ENCODE peak calls at places on chromosomes 13 and 19, in seven cellular contexts. One of them, this sample, is unnamed.

GRCh38 chr13:45781553-45782326 is 69.8 kb downstream of the SIAH3 start:
- DNase-seq in OCI-LY7: no peak
- DNase-seq in fibroblast of lung: peak; percentile 2
- DNase-seq in endothelial cell of umbilical vein: no peak
- DNase-seq in heart right ventricle: peak; percentile 80
- DNase-seq in PC-3: peak; percentile 2
- DNase-seq in foreskin fibroblast: peak; percentile 29
- DNase-seq in this sample: peak; percentile 53

GRCh38 chr19:7657047-7657779 is 11.6 kb upstream of the RETN start:
- DNase-seq in OCI-LY7: no peak
- DNase-seq in fibroblast of lung: peak; percentile 8
- DNase-seq in endothelial cell of umbilical vein: no peak
- DNase-seq in heart right ventricle: no peak
- DNase-seq in PC-3: no peak
- DNase-seq in foreskin fibroblast: peak; percentile 38
- DNase-seq in this sample: no peak

GRCh38 chr19:29643361-29643935 is 21.8 kb upstream of the PLEKHF1 start:
- DNase-seq in OCI-LY7: no peak
- DNase-seq in fibroblast of lung: no peak
- DNase-seq in endothelial cell of umbilical vein: no peak
- DNase-seq in heart right ventricle: no peak
- DNase-seq in PC-3: no peak
- DNase-seq in foreskin fibroblast: peak; percentile 41
- DNase-seq in this sample: no peak

GRCh38 chr19:9863759-9864158 is 28.6 kb downstream of the PIN1 start:
- DNase-seq in OCI-LY7: no peak
- DNase-seq in fibroblast of lung: no peak
- DNase-seq in endothelial cell of umbilical vein: no peak
- DNase-seq in heart right ventricle: no peak
- DNase-seq in PC-3: no peak
- DNase-seq in foreskin fibroblast: no peak
- DNase-seq in this sample: no peak

GRCh38 chr19:37217533-37217854 is 520 bp upstream of the ZNF383 start:
- DNase-seq in OCI-LY7: no peak
- DNase-seq in fibroblast of lung: no peak
- DNase-seq in endothelial cell of umbilical vein: no peak
- DNase-seq in heart right ventricle: no peak
- DNase-seq in PC-3: no peak
- DNase-seq in foreskin fibroblast: no peak
- DNase-seq in this sample: peak; percentile 94

GRCh38 chr13:25352230-25352629 is 19.5 kb upstream of the ATP8A2 start:
- DNase-seq in OCI-LY7: no peak
- DNase-seq in fibroblast of lung: no peak
- DNase-seq in endothelial cell of umbilical vein: no peak
- DNase-seq in heart right ventricle: no peak
- DNase-seq in PC-3: no peak
- DNase-seq in foreskin fibroblast: no peak
- DNase-seq in this sample: no peak

GRCh38 chr19:56076413-56076998 is 44.6 kb downstream of the ZNF787 start:
- DNase-seq in OCI-LY7: peak; percentile 61
- DNase-seq in fibroblast of lung: peak; percentile 64
- DNase-seq in endothelial cell of umbilical vein: peak; percentile 66
- DNase-seq in heart right ventricle: peak; percentile 60
- DNase-seq in PC-3: peak; percentile 81
- DNase-seq in foreskin fibroblast: peak; percentile 78
- DNase-seq in this sample: peak; percentile 22

GRCh38 chr19:3360494-3361383 is 5.6 kb upstream of the NFIC start:
- DNase-seq in OCI-LY7: peak; percentile 12
- DNase-seq in fibroblast of lung: no peak
- DNase-seq in endothelial cell of umbilical vein: peak; percentile 47
- DNase-seq in heart right ventricle: peak; percentile 81
- DNase-seq in PC-3: peak; percentile 31
- DNase-seq in foreskin fibroblast: peak; percentile 79
- DNase-seq in this sample: no peak

GRCh38 chr19:43078311-43078710 is 4.2 kb downstream of the PSG2 start:
- DNase-seq in OCI-LY7: no peak
- DNase-seq in fibroblast of lung: no peak
- DNase-seq in endothelial cell of umbilical vein: no peak
- DNase-seq in heart right ventricle: no peak
- DNase-seq in PC-3: peak; percentile 56
- DNase-seq in foreskin fibroblast: peak; percentile 76
- DNase-seq in this sample: no peak

GRCh38 chr13:22812793-22813192 is 368.0 kb upstream of the SGCG start:
- DNase-seq in OCI-LY7: no peak
- DNase-seq in fibroblast of lung: no peak
- DNase-seq in endothelial cell of umbilical vein: peak; percentile 83
- DNase-seq in heart right ventricle: no peak
- DNase-seq in PC-3: no peak
- DNase-seq in foreskin fibroblast: no peak
- DNase-seq in this sample: no peak

GRCh38 chr13:26584713-26585112 is 27.2 kb downstream of the WASF3 start:
- DNase-seq in OCI-LY7: no peak
- DNase-seq in fibroblast of lung: peak; percentile 62
- DNase-seq in endothelial cell of umbilical vein: peak; percentile 96
- DNase-seq in heart right ventricle: no peak
- DNase-seq in PC-3: peak; percentile 18
- DNase-seq in foreskin fibroblast: peak; percentile 82
- DNase-seq in this sample: no peak

GRCh38 chr13:20582026-20582425 is 15.1 kb downstream of the IFT88 start:
- DNase-seq in OCI-LY7: no peak
- DNase-seq in fibroblast of lung: no peak
- DNase-seq in endothelial cell of umbilical vein: peak; percentile 66
- DNase-seq in heart right ventricle: no peak
- DNase-seq in PC-3: no peak
- DNase-seq in foreskin fibroblast: no peak
- DNase-seq in this sample: no peak

GRCh38 chr19:28522545-28522922 is 690.4 kb downstream of the UQCRFS1 start:
- DNase-seq in OCI-LY7: no peak
- DNase-seq in fibroblast of lung: no peak
- DNase-seq in endothelial cell of umbilical vein: no peak
- DNase-seq in heart right ventricle: no peak
- DNase-seq in PC-3: no peak
- DNase-seq in foreskin fibroblast: no peak
- DNase-seq in this sample: no peak

GRCh38 chr13:35961461-35962220 is 169.5 kb downstream of the DCLK1 start:
- DNase-seq in OCI-LY7: no peak
- DNase-seq in fibroblast of lung: peak; percentile 39
- DNase-seq in endothelial cell of umbilical vein: no peak
- DNase-seq in heart right ventricle: no peak
- DNase-seq in PC-3: peak; percentile 13
- DNase-seq in foreskin fibroblast: peak; percentile 21
- DNase-seq in this sample: no peak

GRCh38 chr13:61110804-61111203 is 304.8 kb downstream of the PCDH20 start:
- DNase-seq in OCI-LY7: no peak
- DNase-seq in fibroblast of lung: no peak
- DNase-seq in endothelial cell of umbilical vein: no peak
- DNase-seq in heart right ventricle: no peak
- DNase-seq in PC-3: peak; percentile 63
- DNase-seq in foreskin fibroblast: no peak
- DNase-seq in this sample: no peak

GRCh38 chr13:23915308-23915707 is 18.0 kb upstream of the C1QTNF9B start:
- DNase-seq in OCI-LY7: no peak
- DNase-seq in fibroblast of lung: no peak
- DNase-seq in endothelial cell of umbilical vein: no peak
- DNase-seq in heart right ventricle: no peak
- DNase-seq in PC-3: peak; percentile 83
- DNase-seq in foreskin fibroblast: no peak
- DNase-seq in this sample: peak; percentile 18

GRCh38 chr13:31686660-31687430 is 52.5 kb upstream of the RXFP2 start:
- DNase-seq in OCI-LY7: no peak
- DNase-seq in fibroblast of lung: no peak
- DNase-seq in endothelial cell of umbilical vein: no peak
- DNase-seq in heart right ventricle: no peak
- DNase-seq in PC-3: no peak
- DNase-seq in foreskin fibroblast: peak; percentile 11
- DNase-seq in this sample: no peak

GRCh38 chr13:77554079-77554478 is 18.6 kb downstream of the SCEL start:
- DNase-seq in OCI-LY7: no peak
- DNase-seq in fibroblast of lung: no peak
- DNase-seq in endothelial cell of umbilical vein: no peak
- DNase-seq in heart right ventricle: no peak
- DNase-seq in PC-3: peak; percentile 25
- DNase-seq in foreskin fibroblast: no peak
- DNase-seq in this sample: no peak

GRCh38 chr19:15337202-15337601 is 4.9 kb upstream of the BRD4 start:
- DNase-seq in OCI-LY7: no peak
- DNase-seq in fibroblast of lung: peak; percentile 60
- DNase-seq in endothelial cell of umbilical vein: no peak
- DNase-seq in heart right ventricle: no peak
- DNase-seq in PC-3: peak; percentile 58
- DNase-seq in foreskin fibroblast: peak; percentile 72
- DNase-seq in this sample: no peak

GRCh38 chr19:14672043-14672872 is 2.4 kb downstream of the ADGRE3 start:
- DNase-seq in OCI-LY7: peak; percentile 31
- DNase-seq in fibroblast of lung: no peak
- DNase-seq in endothelial cell of umbilical vein: no peak
- DNase-seq in heart right ventricle: no peak
- DNase-seq in PC-3: no peak
- DNase-seq in foreskin fibroblast: no peak
- DNase-seq in this sample: no peak

GRCh38 chr13:26881154-26881553 is 120.6 kb upstream of the GPR12 start:
- DNase-seq in OCI-LY7: no peak
- DNase-seq in fibroblast of lung: peak; percentile 2
- DNase-seq in endothelial cell of umbilical vein: no peak
- DNase-seq in heart right ventricle: peak; percentile 10
- DNase-seq in PC-3: peak; percentile 72
- DNase-seq in foreskin fibroblast: peak; percentile 13
- DNase-seq in this sample: no peak

GRCh38 chr13:95231393-95231792 is 69.9 kb downstream of the ABCC4 start:
- DNase-seq in OCI-LY7: no peak
- DNase-seq in fibroblast of lung: no peak
- DNase-seq in endothelial cell of umbilical vein: no peak
- DNase-seq in heart right ventricle: no peak
- DNase-seq in PC-3: no peak
- DNase-seq in foreskin fibroblast: no peak
- DNase-seq in this sample: no peak

GRCh38 chr19:2624537-2625091 is 77.9 kb downstream of the GNG7 start:
- DNase-seq in OCI-LY7: peak; percentile 85
- DNase-seq in fibroblast of lung: no peak
- DNase-seq in endothelial cell of umbilical vein: no peak
- DNase-seq in heart right ventricle: peak; percentile 64
- DNase-seq in PC-3: no peak
- DNase-seq in foreskin fibroblast: no peak
- DNase-seq in this sample: no peak

GRCh38 chr13:64529874-64530485 is 2700.2 kb downstream of the PCDH9 start:
- DNase-seq in OCI-LY7: peak; percentile 17
- DNase-seq in fibroblast of lung: peak; percentile 14
- DNase-seq in endothelial cell of umbilical vein: no peak
- DNase-seq in heart right ventricle: no peak
- DNase-seq in PC-3: peak; percentile 30
- DNase-seq in foreskin fibroblast: peak; percentile 31
- DNase-seq in this sample: peak; percentile 5

DNA sequence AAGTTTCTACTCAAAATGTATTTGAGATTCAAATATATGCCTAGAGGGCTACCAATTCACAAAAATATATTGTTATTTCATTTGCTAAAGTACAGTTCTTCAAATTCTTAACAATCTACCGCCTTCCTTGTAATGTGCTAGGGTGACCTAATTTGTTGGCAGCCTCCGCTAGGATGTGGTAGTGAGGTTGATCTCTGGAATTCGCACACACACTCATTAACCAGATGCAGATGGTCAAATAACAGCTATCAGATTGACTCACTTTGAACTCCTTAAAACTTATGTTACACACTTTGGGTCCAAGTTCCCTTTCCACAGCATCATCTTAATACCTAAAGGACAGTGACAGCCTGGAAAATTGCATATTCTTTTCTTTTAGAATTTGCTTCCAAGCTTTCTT is 367.3 kb downstream of the DCT start:
- DNase-seq in OCI-LY7: no peak
- DNase-seq in fibroblast of lung: peak; percentile 95
- DNase-seq in endothelial cell of umbilical vein: no peak
- DNase-seq in heart right ventricle: peak; percentile 6
- DNase-seq in PC-3: peak; percentile 73
- DNase-seq in foreskin fibroblast: peak; percentile 96
- DNase-seq in this sample: no peak
- H3K4me3 ChIP-seq in OCI-LY7: no peak overlapping the region
- H3K4me3 ChIP-seq in fibroblast of lung: no peak overlapping the region
- H3K4me3 ChIP-seq in endothelial cell of umbilical vein: no peak overlapping the region
- H3K4me3 ChIP-seq in heart right ventricle: no peak overlapping the region
- H3K4me3 ChIP-seq in PC-3: no peak overlapping the region
- H3K4me3 ChIP-seq in foreskin fibroblast: no peak overlapping the region
- H3K4me3 ChIP-seq in this sample: no peak overlapping the region

GRCh38 chr13:98652721-98653470 is 76.0 kb upstream of the STK24 start:
- DNase-seq in OCI-LY7: no peak
- DNase-seq in fibroblast of lung: no peak
- DNase-seq in endothelial cell of umbilical vein: no peak
- DNase-seq in heart right ventricle: no peak
- DNase-seq in PC-3: no peak
- DNase-seq in foreskin fibroblast: no peak
- DNase-seq in this sample: no peak
- H3K4me3 ChIP-seq in OCI-LY7: no peak overlapping the region
- H3K4me3 ChIP-seq in fibroblast of lung: no peak overlapping the region
- H3K4me3 ChIP-seq in endothelial cell of umbilical vein: no peak overlapping the region
- H3K4me3 ChIP-seq in heart right ventricle: no peak overlapping the region
- H3K4me3 ChIP-seq in PC-3: no peak overlapping the region
- H3K4me3 ChIP-seq in foreskin fibroblast: no peak overlapping the region
- H3K4me3 ChIP-seq in this sample: no peak overlapping the region

DNA sequence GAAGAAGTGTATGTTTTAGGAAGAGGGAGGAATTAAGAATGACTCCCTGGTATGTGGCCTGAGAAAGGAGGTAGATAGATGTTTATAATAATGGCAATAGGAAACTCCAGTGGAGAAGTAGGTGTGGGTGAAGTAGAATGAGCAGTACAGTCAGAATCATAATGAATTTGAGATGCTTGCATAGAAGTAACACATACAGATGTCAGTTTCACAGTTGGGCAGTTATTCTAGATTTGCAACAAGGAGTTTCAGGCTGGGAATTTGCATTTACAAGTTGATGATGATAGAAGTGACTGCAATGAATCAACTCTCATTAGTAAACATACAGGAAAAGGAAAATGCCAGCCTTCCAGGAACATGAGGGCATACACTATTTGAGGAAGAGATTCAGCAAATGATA is 149.0 kb downstream of the SLITRK1 start:
- DNase-seq in OCI-LY7: no peak
- DNase-seq in fibroblast of lung: no peak
- DNase-seq in endothelial cell of umbilical vein: no peak
- DNase-seq in heart right ventricle: no peak
- DNase-seq in PC-3: no peak
- DNase-seq in foreskin fibroblast: no peak
- DNase-seq in this sample: no peak
- H3K4me3 ChIP-seq in OCI-LY7: no peak overlapping the region
- H3K4me3 ChIP-seq in fibroblast of lung: no peak overlapping the region
- H3K4me3 ChIP-seq in endothelial cell of umbilical vein: no peak overlapping the region
- H3K4me3 ChIP-seq in heart right ventricle: no peak overlapping the region
- H3K4me3 ChIP-seq in PC-3: no peak overlapping the region
- H3K4me3 ChIP-seq in foreskin fibroblast: no peak overlapping the region
- H3K4me3 ChIP-seq in this sample: no peak overlapping the region

DNA sequence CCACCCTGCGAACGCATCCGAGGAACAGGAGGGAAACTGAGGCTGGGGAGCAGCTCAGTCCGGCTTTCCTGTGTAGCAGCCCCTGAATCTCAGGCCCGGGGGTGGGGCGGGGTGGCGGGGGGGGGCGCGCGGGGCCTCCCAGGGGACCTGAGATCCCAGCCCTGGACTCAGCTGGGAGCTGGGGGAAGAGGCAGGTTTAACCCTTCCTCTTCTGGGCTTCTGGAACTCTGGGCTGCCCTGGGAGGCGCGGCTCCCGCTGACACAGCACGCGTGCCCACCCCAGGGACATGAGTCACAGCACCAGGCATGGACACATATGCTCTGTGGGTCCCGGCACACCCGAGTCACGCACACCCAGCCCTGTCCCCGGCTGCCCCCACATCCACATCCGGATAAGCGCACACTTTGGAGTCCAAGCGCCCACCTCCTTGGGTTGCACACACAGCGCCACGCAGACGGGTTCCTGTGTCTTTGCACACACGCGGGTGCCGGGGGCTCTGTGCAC is 3.5 kb upstream of the CIRBP start:
- DNase-seq in OCI-LY7: no peak
- DNase-seq in fibroblast of lung: peak; percentile 80
- DNase-seq in endothelial cell of umbilical vein: peak; percentile 38
- DNase-seq in heart right ventricle: peak; percentile 63
- DNase-seq in PC-3: peak; percentile 52
- DNase-seq in foreskin fibroblast: peak; percentile 98
- DNase-seq in this sample: no peak
- H3K4me3 ChIP-seq in OCI-LY7: peak overlapping the region; percentile 82
- H3K4me3 ChIP-seq in fibroblast of lung: peak overlapping the region; percentile 39
- H3K4me3 ChIP-seq in endothelial cell of umbilical vein: no peak overlapping the region
- H3K4me3 ChIP-seq in heart right ventricle: no peak overlapping the region
- H3K4me3 ChIP-seq in PC-3: peak overlapping the region; percentile 67
- H3K4me3 ChIP-seq in foreskin fibroblast: peak overlapping the region; percentile 57
- H3K4me3 ChIP-seq in this sample: no peak overlapping the region

This sample was measured in Jurkat, Clone E6-1.